ENCODE peak calls at places on chromosome 1, in four cellular contexts. One of them, this sample, is unnamed.

GRCh38 chr1:20165522-20165951 is 20.4 kb upstream of the UBXN10 start:
- DNase-seq in sigmoid colon: no peak
- DNase-seq in HCT116: peak; percentile 16
- DNase-seq in esophagus muscularis mucosa: no peak
- DNase-seq in this sample: no peak

GRCh38 chr1:204921855-204922516 is 51.3 kb downstream of the NFASC start:
- DNase-seq in sigmoid colon: peak; percentile 44
- DNase-seq in HCT116: no peak
- DNase-seq in esophagus muscularis mucosa: no peak
- DNase-seq in this sample: no peak

GRCh38 chr1:35173516-35174224 is 19.3 kb downstream of the SFPQ start:
- DNase-seq in sigmoid colon: no peak
- DNase-seq in esophagus muscularis mucosa: no peak
- DNase-seq in HCT116: no peak
- DNase-seq in this sample: no peak

GRCh38 chr1:230010618-230011332 is 56.3 kb upstream of the GALNT2 start:
- DNase-seq in sigmoid colon: no peak
- DNase-seq in esophagus muscularis mucosa: no peak
- DNase-seq in HCT116: no peak
- DNase-seq in this sample: no peak

GRCh38 chr1:21963477-21964217 is 13.2 kb upstream of the CELA3B start:
- DNase-seq in esophagus muscularis mucosa: no peak
- DNase-seq in HCT116: peak; percentile 47
- DNase-seq in sigmoid colon: peak; percentile 89
- DNase-seq in this sample: peak; percentile 51

GRCh38 chr1:166111430-166111829 is 55.4 kb downstream of the FAM78B start:
- DNase-seq in sigmoid colon: no peak
- DNase-seq in esophagus muscularis mucosa: no peak
- DNase-seq in HCT116: no peak
- DNase-seq in this sample: no peak

GRCh38 chr1:241074507-241074906 is 282.5 kb downstream of the RGS7 start:
- DNase-seq in HCT116: no peak
- DNase-seq in sigmoid colon: no peak
- DNase-seq in esophagus muscularis mucosa: no peak
- DNase-seq in this sample: no peak

GRCh38 chr1:30572192-30572591 is 151.2 kb downstream of the MATN1 start:
- DNase-seq in sigmoid colon: no peak
- DNase-seq in esophagus muscularis mucosa: no peak
- DNase-seq in HCT116: no peak
- DNase-seq in this sample: no peak

GRCh38 chr1:24022611-24023359 is 42.7 kb upstream of the SRSF10 start:
- DNase-seq in HCT116: no peak
- DNase-seq in esophagus muscularis mucosa: no peak
- DNase-seq in sigmoid colon: no peak
- DNase-seq in this sample: no peak

GRCh38 chr1:115090547-115090946 is 1.2 kb upstream of the TSPAN2 start:
- DNase-seq in esophagus muscularis mucosa: no peak
- DNase-seq in HCT116: no peak
- DNase-seq in sigmoid colon: peak; percentile 89
- DNase-seq in this sample: no peak

GRCh38 chr1:1432951-1433803 is 2.3 kb upstream of the VWA1 start:
- DNase-seq in HCT116: no peak
- DNase-seq in esophagus muscularis mucosa: peak; percentile 94
- DNase-seq in sigmoid colon: peak; percentile 88
- DNase-seq in this sample: peak; percentile 37

GRCh38 chr1:153478692-153479618 is 18.5 kb upstream of the S100A7 start:
- DNase-seq in esophagus muscularis mucosa: no peak
- DNase-seq in HCT116: no peak
- DNase-seq in sigmoid colon: no peak
- DNase-seq in this sample: no peak

GRCh38 chr1:64356636-64357256 is 113.2 kb upstream of the CACHD1 start:
- DNase-seq in esophagus muscularis mucosa: peak; percentile 75
- DNase-seq in sigmoid colon: no peak
- DNase-seq in HCT116: no peak
- DNase-seq in this sample: no peak

GRCh38 chr1:109776911-109777310 is 13.2 kb upstream of the EPS8L3 start:
- DNase-seq in esophagus muscularis mucosa: no peak
- DNase-seq in sigmoid colon: peak; percentile 94
- DNase-seq in HCT116: peak; percentile 70
- DNase-seq in this sample: peak; percentile 69
- TF ChIP-seq POLR2AphosphoS5 in esophagus muscularis mucosa: peak; percentile 63
- TF ChIP-seq POLR2AphosphoS5 in sigmoid colon: no peak
- TF ChIP-seq POLR2AphosphoS5 in HCT116: no peak
- TF ChIP-seq POLR2AphosphoS5 in this sample: no peak

GRCh38 chr1:32650752-32651460 is at the start of gene RBBP4:
- DNase-seq in esophagus muscularis mucosa: peak; percentile 99
- DNase-seq in HCT116: peak; percentile 91
- DNase-seq in sigmoid colon: peak; percentile 99
- DNase-seq in this sample: peak; percentile 93

GRCh38 chr1:32652244-32652962 is 1.4 kb downstream of the RBBP4 start:
- DNase-seq in esophagus muscularis mucosa: no peak
- DNase-seq in HCT116: no peak
- DNase-seq in sigmoid colon: no peak
- DNase-seq in this sample: no peak

GRCh38 chr1:32647308-32648134 is 2.8 kb downstream of the ZBTB8OS start:
- DNase-seq in sigmoid colon: no peak
- DNase-seq in HCT116: no peak
- DNase-seq in esophagus muscularis mucosa: no peak
- DNase-seq in this sample: no peak

GRCh38 chr1:32651461-32652073 is 559 bp downstream of the RBBP4 start:
- DNase-seq in sigmoid colon: no peak
- DNase-seq in esophagus muscularis mucosa: no peak
- DNase-seq in HCT116: peak; percentile 8
- DNase-seq in this sample: peak; percentile 46

GRCh38 chr1:32650157-32650751 is at the start of gene ZBTB8OS:
- DNase-seq in HCT116: peak; percentile 87
- DNase-seq in esophagus muscularis mucosa: peak; percentile 96
- DNase-seq in sigmoid colon: peak; percentile 97
- DNase-seq in this sample: peak; percentile 68
- TF ChIP-seq POLR2A in HCT116: peak; percentile 43
- TF ChIP-seq POLR2A in esophagus muscularis mucosa: no peak
- TF ChIP-seq POLR2A in sigmoid colon: peak; percentile 66
- TF ChIP-seq POLR2A in this sample: peak; percentile 94

DNA sequence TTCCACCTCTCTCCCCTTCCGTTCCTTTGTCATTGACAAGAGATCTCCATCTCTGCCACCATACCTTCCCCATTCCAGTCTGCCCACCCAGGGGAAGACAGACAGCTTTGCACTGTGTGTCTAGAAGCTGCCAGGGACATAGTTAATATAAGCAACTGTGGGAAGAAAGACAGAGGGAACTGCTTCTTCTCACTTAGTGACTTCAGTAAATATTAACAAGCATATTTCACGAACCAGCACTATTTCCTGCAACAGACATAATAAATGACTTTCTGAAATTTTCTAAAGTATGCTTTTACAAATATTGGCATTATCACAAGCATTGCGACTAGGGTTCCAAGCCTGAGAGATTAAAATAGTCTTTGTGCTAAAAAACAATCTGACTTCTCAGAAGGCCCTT is 43.2 kb upstream of the SLC6A9 start:
- DNase-seq in HCT116: no peak
- DNase-seq in esophagus muscularis mucosa: no peak
- DNase-seq in sigmoid colon: no peak
- DNase-seq in this sample: no peak
- TF ChIP-seq POLR2AphosphoS5 in HCT116: no peak
- TF ChIP-seq POLR2AphosphoS5 in esophagus muscularis mucosa: no peak
- TF ChIP-seq POLR2AphosphoS5 in sigmoid colon: no peak
- TF ChIP-seq POLR2AphosphoS5 in this sample: no peak

DNA sequence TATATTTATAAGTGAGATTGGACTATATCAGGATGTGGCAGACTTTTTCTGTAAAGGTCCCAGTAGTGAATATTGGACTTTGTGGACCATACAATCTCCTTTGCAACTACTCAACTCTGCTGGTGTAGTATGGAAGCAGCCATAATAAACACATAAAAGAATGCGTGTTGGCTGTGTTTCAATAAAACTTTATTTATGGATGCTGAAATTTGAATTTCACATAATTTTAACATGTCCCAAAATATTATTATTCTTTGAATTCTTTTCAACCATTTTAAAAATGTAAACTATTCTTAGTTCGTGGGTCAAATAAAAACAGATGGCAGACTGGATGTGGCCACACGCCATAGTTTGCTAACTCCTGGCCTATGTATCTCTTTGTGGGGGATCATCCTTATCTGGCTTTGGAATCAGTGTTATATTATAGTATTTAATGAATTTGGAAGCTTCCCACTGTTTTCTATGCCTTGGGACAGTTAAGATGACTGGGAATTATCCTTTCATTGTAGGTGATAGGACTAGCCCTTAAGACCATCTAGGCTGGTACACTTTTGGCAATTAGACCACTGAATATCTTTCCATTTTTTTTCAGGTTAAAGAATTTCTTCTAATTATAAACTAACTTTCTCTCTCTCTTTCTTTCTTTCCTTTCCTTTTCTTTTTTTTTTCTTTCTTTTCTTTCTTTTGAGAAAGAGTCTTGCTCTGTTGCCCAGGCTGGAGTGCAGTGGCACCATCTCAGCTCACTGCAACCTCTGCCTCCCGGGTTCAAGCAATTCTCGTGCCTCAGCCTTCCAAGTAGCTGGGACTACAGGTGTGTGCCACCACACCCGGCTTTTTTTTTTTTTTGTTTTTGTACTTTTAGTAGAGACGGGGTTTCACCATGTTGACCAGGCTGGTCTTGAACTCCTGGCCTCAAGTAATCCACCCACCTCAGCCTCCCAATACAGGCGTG is 14.9 kb upstream of the SLAMF6 start:
- DNase-seq in HCT116: no peak
- DNase-seq in sigmoid colon: no peak
- DNase-seq in esophagus muscularis mucosa: no peak
- DNase-seq in this sample: no peak
- TF ChIP-seq POLR2A in HCT116: no peak
- TF ChIP-seq POLR2A in sigmoid colon: no peak
- TF ChIP-seq POLR2A in esophagus muscularis mucosa: no peak
- TF ChIP-seq POLR2A in this sample: no peak

DNA sequence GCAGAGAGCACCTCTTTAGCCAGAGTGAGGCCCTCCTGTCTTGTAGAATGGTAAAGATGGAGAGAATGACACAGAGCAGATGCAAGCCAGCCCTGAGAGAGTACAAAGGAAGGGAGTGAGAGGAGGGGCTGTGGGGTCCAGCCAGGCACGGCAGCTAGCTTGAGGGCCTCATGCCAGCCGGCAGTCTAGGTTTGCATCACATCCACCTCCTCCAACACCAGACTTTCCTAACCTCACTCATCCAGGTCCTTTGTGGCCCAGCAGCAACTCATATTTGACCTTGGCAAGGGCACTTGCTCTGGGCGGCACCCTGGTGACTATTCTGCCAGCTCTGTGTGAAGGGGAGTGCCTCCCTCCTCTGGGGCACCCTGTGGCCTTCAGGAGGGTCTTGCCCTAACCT is 13.3 kb downstream of the OPTC start:
- DNase-seq in esophagus muscularis mucosa: no peak
- DNase-seq in sigmoid colon: peak; percentile 91
- DNase-seq in HCT116: no peak
- DNase-seq in this sample: no peak
- TF ChIP-seq POLR2AphosphoS5 in esophagus muscularis mucosa: peak; percentile 61
- TF ChIP-seq POLR2AphosphoS5 in sigmoid colon: peak; percentile 32
- TF ChIP-seq POLR2AphosphoS5 in HCT116: no peak
- TF ChIP-seq POLR2AphosphoS5 in this sample: no peak

GRCh38 chr1:171597203-171597602 is 24.8 kb upstream of the MYOCOS start:
- DNase-seq in sigmoid colon: no peak
- DNase-seq in esophagus muscularis mucosa: no peak
- DNase-seq in HCT116: no peak
- DNase-seq in this sample: no peak
- TF ChIP-seq POLR2A in sigmoid colon: no peak
- TF ChIP-seq POLR2A in esophagus muscularis mucosa: no peak
- TF ChIP-seq POLR2A in HCT116: no peak
- TF ChIP-seq POLR2A in this sample: no peak

GRCh38 chr1:65979145-65979544 is 186.4 kb downstream of the PDE4B start:
- DNase-seq in HCT116: no peak
- DNase-seq in sigmoid colon: no peak
- DNase-seq in esophagus muscularis mucosa: no peak
- DNase-seq in this sample: no peak
- TF ChIP-seq POLR2AphosphoS5 in HCT116: no peak
- TF ChIP-seq POLR2AphosphoS5 in sigmoid colon: no peak
- TF ChIP-seq POLR2AphosphoS5 in esophagus muscularis mucosa: no peak
- TF ChIP-seq POLR2AphosphoS5 in this sample: no peak

DNA sequence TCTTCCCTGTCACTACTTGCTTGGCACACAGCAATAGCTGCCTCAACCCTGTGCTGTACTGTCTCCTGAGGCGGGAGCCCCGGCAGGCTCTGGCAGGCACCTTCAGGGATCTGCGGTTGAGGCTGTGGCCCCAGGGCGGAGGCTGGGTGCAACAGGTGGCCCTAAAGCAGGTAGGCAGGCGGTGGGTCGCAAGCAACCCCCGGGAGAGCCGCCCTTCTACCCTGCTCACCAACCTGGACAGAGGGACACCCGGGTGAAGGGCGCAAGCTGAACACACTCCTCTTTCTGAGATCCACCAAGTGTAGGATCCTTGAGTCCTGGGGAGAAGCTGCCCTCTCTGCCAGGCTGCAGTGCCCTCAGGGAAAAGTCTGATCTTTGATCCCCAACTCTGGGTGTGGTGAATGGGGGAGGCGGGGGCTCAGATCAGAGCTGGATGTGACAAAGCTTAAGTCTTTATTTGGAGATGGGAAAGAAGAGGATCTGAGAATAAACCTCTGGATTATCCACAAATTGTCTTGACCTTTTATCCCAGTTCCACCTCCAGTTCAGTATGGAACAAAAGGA is 1.2 kb downstream of the RXFP4 start:
- DNase-seq in sigmoid colon: no peak
- DNase-seq in esophagus muscularis mucosa: no peak
- DNase-seq in HCT116: no peak
- DNase-seq in this sample: no peak
- TF ChIP-seq POLR2A in sigmoid colon: no peak
- TF ChIP-seq POLR2A in esophagus muscularis mucosa: no peak
- TF ChIP-seq POLR2A in HCT116: no peak
- TF ChIP-seq POLR2A in this sample: no peak

This sample was measured in GM12892.